ENCODE peak calls at places on chromosomes 2 and 18, in four cellular contexts. Q, V, B and F are unnamed samples.
A peak's percentile ranks its signal among the peaks of the same experiment; 100 is the strongest.

GRCh38 chr2:235676536-235676799 is 182.6 kb downstream of the AGAP1 start:
- DNase-seq in Q (no peak), V (no peak), B (no peak), F (no peak)

GRCh38 chr2:8578335-8579244 is 103.3 kb upstream of the ID2 start:
- DNase-seq in Q (peak; percentile 44), V (no peak), B (no peak), F (no peak)

GRCh38 chr2:231410293-231411004 is 14.9 kb downstream of the B3GNT7 start:
- DNase-seq in Q (no peak), V (peak; percentile 22), B (no peak), F (no peak)

GRCh38 chr2:100934504-100935371 is 67.4 kb upstream of the RPL31 start:
- DNase-seq in Q (no peak), V (no peak), B (no peak), F (no peak)

GRCh38 chr18:44782617-44783016 is 101.9 kb downstream of the SETBP1 start:
- DNase-seq in Q (no peak), V (no peak), B (no peak), F (no peak)

GRCh38 chr2:8142456-8142855 is 539.4 kb upstream of the ID2 start:
- DNase-seq in Q (no peak), V (no peak), B (no peak), F (no peak)

GRCh38 chr2:8310557-8311455 is 371.1 kb upstream of the ID2 start:
- DNase-seq in Q (no peak), V (no peak), B (no peak), F (no peak)

GRCh38 chr2:56741601-56742102 is 557.9 kb downstream of the CCDC85A start:
- DNase-seq in Q (peak; percentile 71), V (no peak), B (peak; percentile 67), F (peak; percentile 68)

GRCh38 chr18:36454848-36455458 is 157.4 kb downstream of the FHOD3 start:
- DNase-seq in Q (no peak), V (no peak), B (no peak), F (no peak)

GRCh38 chr18:69948919-69949537 is 1.4 kb upstream of the CD226 start:
- DNase-seq in Q (peak; percentile 57), V (peak; percentile 17), B (peak; percentile 9), F (no peak)

GRCh38 chr2:177322801-177323261 is 58.3 kb upstream of the NFE2L2 start:
- DNase-seq in Q (no peak), V (no peak), B (no peak), F (peak; percentile 86)

GRCh38 chr2:204989877-204990276 is 444.6 kb downstream of the PARD3B start:
- DNase-seq in Q (no peak), V (no peak), B (no peak), F (no peak)

GRCh38 chr2:121818546-121818945 is 63.1 kb downstream of the TSN start:
- DNase-seq in Q (no peak), V (no peak), B (no peak), F (no peak)

GRCh38 chr2:4673025-4673489 is 969.7 kb downstream of the DCDC2C start:
- DNase-seq in Q (no peak), V (peak; percentile 22), B (no peak), F (no peak)

GRCh38 chr2:128474962-128475361 is 156.3 kb upstream of the HS6ST1 start:
- DNase-seq in Q (no peak), V (no peak), B (no peak), F (no peak)

GRCh38 chr18:2070636-2071035 is 500.7 kb downstream of the METTL4 start:
- DNase-seq in Q (no peak), V (no peak), B (no peak), F (no peak)

GRCh38 chr18:26764584-26764983 is 100.9 kb downstream of the AQP4 start:
- DNase-seq in Q (no peak), V (no peak), B (no peak), F (no peak)

DNA sequence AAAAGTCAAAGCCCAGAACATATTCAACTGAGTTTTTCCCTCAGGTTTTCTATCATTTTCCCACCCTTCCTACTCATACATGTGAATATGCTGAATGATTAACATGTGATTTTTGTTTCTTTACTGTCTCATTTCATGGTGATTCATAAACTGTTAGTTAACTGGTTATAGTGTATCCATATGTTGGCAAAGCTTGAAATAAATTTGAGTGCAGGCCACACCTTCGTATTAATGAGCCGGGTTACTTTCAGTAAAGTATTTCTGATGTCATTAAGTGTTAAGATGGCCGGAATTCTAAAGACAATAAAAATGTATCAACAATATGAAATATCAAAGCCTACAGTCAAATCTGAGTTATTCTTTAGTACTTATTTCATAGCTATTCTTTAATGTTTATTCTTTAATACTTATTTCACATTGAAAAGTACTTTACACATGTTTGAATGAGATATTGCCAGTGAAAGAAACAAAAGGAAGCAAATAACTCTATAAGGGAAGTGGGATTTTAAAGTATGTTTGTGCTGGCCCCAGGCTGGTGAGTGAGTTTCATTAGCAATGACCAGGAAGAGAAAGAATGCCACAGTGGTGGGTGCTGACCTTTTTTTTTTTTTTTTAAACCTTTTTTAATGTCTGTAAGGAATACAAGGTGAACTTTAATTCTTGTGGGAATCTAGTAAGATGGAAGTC is 178.6 kb downstream of the NEDD4L start:
- DNase-seq in Q (peak; percentile 33), V (no peak), B (peak; percentile 76), F (no peak)
- H3K9me1 ChIP-seq in Q (peaks cover 21% of the 10 kb centered on the region), V (no peaks in the 10 kb centered on the region), B (no peaks in the 10 kb centered on the region), F (peaks cover 2% of the 10 kb centered on the region)

DNA sequence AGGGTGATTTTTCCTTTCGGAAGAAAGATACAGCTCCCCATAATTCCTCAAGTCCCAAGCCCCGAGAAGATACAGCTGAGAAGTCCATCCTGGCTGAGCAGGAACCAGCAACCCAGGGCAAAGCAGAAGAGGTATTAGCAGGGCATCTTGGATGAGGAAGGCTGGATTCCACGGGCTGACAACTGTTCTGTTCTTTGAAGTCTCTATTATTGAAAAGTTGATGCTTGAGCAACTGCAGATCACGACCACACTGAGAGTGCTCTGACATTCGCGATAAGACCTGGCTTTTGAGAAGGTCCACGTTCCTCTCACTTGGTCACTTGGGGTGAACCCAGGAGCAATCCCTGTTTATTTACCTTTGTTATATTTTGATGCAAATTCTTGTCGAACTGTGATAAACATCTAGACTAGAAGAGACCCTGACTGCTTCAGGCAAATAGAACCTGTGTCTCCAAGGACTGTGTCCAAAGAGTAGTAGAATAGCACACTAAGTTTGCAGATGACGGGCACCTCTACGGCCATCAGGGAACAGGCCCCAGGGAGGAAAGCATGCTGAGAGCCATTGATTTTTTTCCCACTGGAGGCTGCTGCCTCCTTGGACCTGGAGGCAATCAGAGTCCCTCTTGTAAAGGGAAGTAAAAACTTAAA is 133.1 kb downstream of the ARL4C start:
- DNase-seq in Q (no peak), V (no peak), B (no peak), F (no peak)
- H3K4me2 ChIP-seq in Q (no peak overlapping the region), V (no peak overlapping the region), B (no peak overlapping the region), F (no peak overlapping the region)

DNA sequence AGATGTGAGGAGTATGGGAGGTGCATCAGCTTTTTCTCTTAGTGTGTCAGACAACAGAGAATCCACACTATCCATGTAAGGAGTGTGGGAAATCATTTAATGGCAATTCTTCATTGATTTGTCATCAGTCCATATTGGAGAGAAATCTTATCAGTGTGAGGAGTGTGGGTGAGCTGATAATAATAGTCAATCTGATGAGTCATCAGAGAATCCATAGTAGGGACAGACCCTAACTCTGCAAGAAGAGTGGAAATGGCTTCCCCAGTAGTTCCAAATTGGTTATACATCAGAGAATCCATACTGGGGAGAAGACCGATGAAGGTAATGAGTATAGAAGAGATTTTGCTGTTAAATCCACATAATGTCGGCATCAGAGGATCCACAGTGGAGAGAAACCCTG is 150.5 kb upstream of the THUMPD2 start:
- DNase-seq in Q (no peak), V (no peak), B (no peak), F (no peak)
- H3K9me1 ChIP-seq in Q (no peaks in the 10 kb centered on the region), V (no peaks in the 10 kb centered on the region), B (no peaks in the 10 kb centered on the region), F (no peaks in the 10 kb centered on the region)

GRCh38 chr2:604826-605524 is 72.2 kb downstream of the TMEM18 start:
- DNase-seq in Q (no peak), V (no peak), B (no peak), F (no peak)
- H3K4me2 ChIP-seq in Q (no peak overlapping the region), V (peak overlapping the region; percentile 4), B (no peak overlapping the region), F (no peak overlapping the region)

GRCh38 chr2:32124660-32125059 is 41.0 kb upstream of the SLC30A6 start:
- DNase-seq in Q (no peak), V (no peak), B (no peak), F (no peak)
- H3K9me1 ChIP-seq in Q (no peaks in the 10 kb centered on the region), V (no peaks in the 10 kb centered on the region), B (no peaks in the 10 kb centered on the region), F (no peaks in the 10 kb centered on the region)

DNA sequence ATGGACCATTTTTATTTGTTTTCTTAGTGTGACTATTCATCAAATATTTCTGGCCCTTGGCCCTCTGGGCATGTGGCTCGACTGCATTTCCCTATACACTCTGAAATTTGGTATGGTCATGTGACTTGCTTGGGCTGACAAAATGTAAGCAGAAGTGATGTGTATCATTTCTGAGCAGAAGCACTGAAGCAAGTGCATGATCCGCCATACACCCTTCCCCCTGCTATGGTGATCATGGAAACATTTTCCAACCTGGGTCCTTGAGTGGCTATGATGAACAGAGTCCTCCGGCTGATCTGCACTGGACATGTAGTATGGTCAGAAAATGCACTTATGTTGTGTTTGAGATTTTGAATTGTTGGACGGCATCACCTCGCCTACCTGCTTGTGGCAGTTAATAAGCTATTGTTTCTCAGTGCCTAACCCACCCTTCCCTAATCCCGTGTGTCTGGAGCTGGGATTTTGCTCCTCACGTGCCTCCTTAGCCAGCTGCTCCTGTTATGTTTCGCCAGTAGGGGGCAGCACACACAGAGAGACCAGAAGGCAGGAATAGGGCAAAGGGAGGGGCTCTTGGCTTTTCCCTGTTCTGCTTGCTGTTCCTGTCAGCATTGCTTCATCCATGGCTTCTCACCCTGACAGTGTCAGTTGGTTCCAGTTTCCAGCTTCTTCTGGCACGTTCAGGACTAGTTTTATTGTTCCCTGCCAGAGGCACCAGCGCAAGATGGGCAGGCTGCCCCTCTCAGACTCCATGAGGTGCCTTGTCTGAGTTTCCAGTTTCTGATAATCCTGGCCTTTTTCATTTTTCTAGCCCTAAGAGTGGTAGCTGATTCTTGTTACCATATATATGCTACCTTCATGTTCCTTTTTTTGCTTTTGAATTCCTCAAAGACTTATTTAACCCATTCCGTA is 207.4 kb downstream of the ARL6IP6 start:
- DNase-seq in Q (no peak), V (peak; percentile 60), B (peak; percentile 6), F (peak; percentile 49)
- H3K4me2 ChIP-seq in Q (no peak overlapping the region), V (no peak overlapping the region), B (no peak overlapping the region), F (no peak overlapping the region)

DNA sequence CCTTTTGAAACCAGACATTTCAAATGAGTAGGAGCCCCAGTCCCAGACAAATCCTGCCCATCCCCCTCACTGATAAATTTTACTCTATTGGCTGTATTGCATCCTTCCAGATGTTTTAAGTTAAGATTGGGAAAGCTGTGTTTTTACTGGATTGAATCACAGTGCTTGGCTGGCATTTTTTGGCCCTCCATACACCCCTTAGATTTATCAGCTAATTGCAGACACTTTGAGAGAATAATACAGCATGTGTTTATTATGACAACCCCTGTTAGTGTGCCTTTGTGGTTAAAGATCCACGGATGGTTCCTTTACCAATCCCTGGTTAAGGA is 74.9 kb downstream of the ANTXR1 start:
- DNase-seq in Q (peak; percentile 24), V (no peak), B (no peak), F (no peak)
- H3K9me1 ChIP-seq in Q (peaks cover 29% of the 10 kb centered on the region), V (no peaks in the 10 kb centered on the region), B (no peaks in the 10 kb centered on the region), F (no peaks in the 10 kb centered on the region)

GRCh38 chr2:144701259-144701658 is 181.3 kb upstream of the ZEB2 start:
- DNase-seq in Q (no peak), V (no peak), B (no peak), F (no peak)
- H3K4me2 ChIP-seq in Q (no peak overlapping the region), V (no peak overlapping the region), B (no peak overlapping the region), F (no peak overlapping the region)